ENCODE peak calls at places on chromosomes 2 and 18, in four cellular contexts. One of them, this sample, is unnamed.

GRCh38 chr2:145759228-145759940 is 1239.5 kb upstream of the ZEB2 start:
- DNase-seq in GM23338: no peak
- DNase-seq in pancreas: no peak
- DNase-seq in Peyer's patch: no peak
- DNase-seq in this sample: no peak

GRCh38 chr18:30705943-30706342 is 336.6 kb downstream of the DSC3 start:
- DNase-seq in GM23338: no peak
- DNase-seq in pancreas: no peak
- DNase-seq in Peyer's patch: no peak
- DNase-seq in this sample: no peak

GRCh38 chr2:202023198-202023903 is 10.3 kb upstream of the FZD7 start:
- DNase-seq in GM23338: peak; percentile 97
- DNase-seq in pancreas: no peak
- DNase-seq in Peyer's patch: no peak
- DNase-seq in this sample: no peak

GRCh38 chr2:105674406-105674805 is 70.3 kb upstream of the NCK2 start:
- DNase-seq in GM23338: no peak
- DNase-seq in pancreas: no peak
- DNase-seq in Peyer's patch: no peak
- DNase-seq in this sample: no peak

GRCh38 chr2:178732913-178733312 is 74.3 kb downstream of the TTN start:
- DNase-seq in GM23338: no peak
- DNase-seq in pancreas: no peak
- DNase-seq in Peyer's patch: no peak
- DNase-seq in this sample: no peak

GRCh38 chr2:237705225-237705524 is 77.8 kb downstream of the LRRFIP1 start:
- DNase-seq in GM23338: no peak
- DNase-seq in pancreas: no peak
- DNase-seq in Peyer's patch: no peak
- DNase-seq in this sample: no peak

GRCh38 chr18:64409511-64409910 is 260.6 kb upstream of the LINC00305 start:
- DNase-seq in GM23338: peak; percentile 80
- DNase-seq in pancreas: no peak
- DNase-seq in Peyer's patch: no peak
- DNase-seq in this sample: no peak

GRCh38 chr2:71610671-71611070 is 157.3 kb downstream of the DYSF start:
- DNase-seq in GM23338: no peak
- DNase-seq in pancreas: peak; percentile 3
- DNase-seq in Peyer's patch: peak; percentile 13
- DNase-seq in this sample: no peak